ENCODE peak calls at places on chromosomes 7 and 10, in four cellular contexts. E is astrocyte of the spinal cord, N is fibroblast of the aortic adventitia, O is brain microvascular endothelial cell. K is an unnamed sample.

GRCh38 chr7:150990416-150991186 is at the start of gene NOS3:
- DNase-seq in E (no peak), N (no peak), O (no peak), K (no peak)

GRCh38 chr10:4338768-4339167 is 487.2 kb upstream of the AKR1E2 start:
- DNase-seq in E (no peak), N (no peak), O (no peak), K (no peak)

GRCh38 chr10:4214912-4215311 is 429.9 kb upstream of the KLF6 start:
- DNase-seq in E (no peak), N (no peak), O (no peak), K (no peak)

GRCh38 chr7:134022512-134022911 is 104.6 kb upstream of the LRGUK start:
- DNase-seq in E (no peak), N (peak), O (no peak), K (no peak)

GRCh38 chr7:43501881-43502280 is 81.0 kb upstream of the STK17A start:
- DNase-seq in E (peak), N (peak), O (peak), K (no peak)

GRCh38 chr7:892648-893593 is 16.6 kb downstream of the GET4 start:
- DNase-seq in E (no peak), N (no peak), O (no peak), K (no peak)

GRCh38 chr7:26649388-26649787 is 215.0 kb downstream of the SKAP2 start:
- DNase-seq in E (no peak), N (no peak), O (no peak), K (no peak)

GRCh38 chr10:26199841-26200240 is 16.7 kb upstream of the GAD2 start:
- DNase-seq in E (no peak), N (no peak), O (no peak), K (no peak)

GRCh38 chr10:71600856-71601255 is 118.7 kb downstream of the C10orf105 start:
- DNase-seq in E (peak), N (peak), O (peak), K (peak)

GRCh38 chr10:31413325-31413724 is 94.3 kb downstream of the ZEB1 start:
- DNase-seq in E (no peak), N (peak), O (peak), K (no peak)

DNA sequence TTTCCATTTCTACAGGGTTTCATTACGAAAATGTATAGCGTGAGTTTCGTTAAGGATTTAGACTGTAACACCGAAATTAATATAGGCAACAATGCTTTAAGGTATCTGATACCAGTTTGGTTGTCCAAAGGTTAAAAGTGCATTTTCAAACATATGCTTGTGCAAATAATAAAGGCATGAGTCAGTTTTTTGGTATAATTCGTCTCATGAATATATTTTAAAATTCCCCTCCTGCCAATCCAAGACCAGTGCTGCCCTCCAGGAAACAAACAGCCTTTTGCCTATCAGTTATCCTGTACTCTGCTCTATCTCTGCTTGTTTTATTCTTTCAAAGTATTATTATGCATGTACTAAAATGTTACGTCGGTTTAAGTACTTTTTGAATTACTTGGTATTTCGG is 2.0 kb downstream of the LCOR start:
- DNase-seq in E (peak), N (peak), O (no peak), K (no peak)
- H3K4me3 ChIP-seq in E (peak), N (peak), O (peak), K (peak)

GRCh38 chr7:91852263-91852741 is 28.2 kb downstream of the MTERF1 start:
- DNase-seq in E (no peak), N (peak), O (peak), K (no peak)
- TF ChIP-seq CTCF in E (peak), N (no peak), O (peak), K (peak)

GRCh38 chr10:66180651-66181318 is 745.1 kb upstream of the LRRTM3 start:
- DNase-seq in E (peak), N (peak), O (peak), K (peak)
- H3K4me3 ChIP-seq in E (no peak), N (no peak), O (no peak), K (no peak)

GRCh38 chr10:47408606-47409005 is 24.5 kb upstream of the ZNF488 start:
- DNase-seq in E (no peak), N (no peak), O (no peak), K (no peak)

GRCh38 chr10:47406548-47406869 is 22.4 kb upstream of the ZNF488 start:
- DNase-seq in E (no peak), N (no peak), O (no peak), K (no peak)

GRCh38 chr10:47405829-47406547 is 21.9 kb upstream of the ZNF488 start:
- DNase-seq in E (no peak), N (no peak), O (no peak), K (no peak)

GRCh38 chr10:47404937-47405336 is 20.8 kb upstream of the ZNF488 start:
- DNase-seq in E (no peak), N (no peak), O (no peak), K (no peak)

GRCh38 chr10:47406870-47407648 is 23.0 kb upstream of the ZNF488 start:
- DNase-seq in E (peak), N (peak), O (peak), K (no peak)
- TF ChIP-seq CTCF in E (no peak), N (no peak), O (peak), K (no peak)

DNA sequence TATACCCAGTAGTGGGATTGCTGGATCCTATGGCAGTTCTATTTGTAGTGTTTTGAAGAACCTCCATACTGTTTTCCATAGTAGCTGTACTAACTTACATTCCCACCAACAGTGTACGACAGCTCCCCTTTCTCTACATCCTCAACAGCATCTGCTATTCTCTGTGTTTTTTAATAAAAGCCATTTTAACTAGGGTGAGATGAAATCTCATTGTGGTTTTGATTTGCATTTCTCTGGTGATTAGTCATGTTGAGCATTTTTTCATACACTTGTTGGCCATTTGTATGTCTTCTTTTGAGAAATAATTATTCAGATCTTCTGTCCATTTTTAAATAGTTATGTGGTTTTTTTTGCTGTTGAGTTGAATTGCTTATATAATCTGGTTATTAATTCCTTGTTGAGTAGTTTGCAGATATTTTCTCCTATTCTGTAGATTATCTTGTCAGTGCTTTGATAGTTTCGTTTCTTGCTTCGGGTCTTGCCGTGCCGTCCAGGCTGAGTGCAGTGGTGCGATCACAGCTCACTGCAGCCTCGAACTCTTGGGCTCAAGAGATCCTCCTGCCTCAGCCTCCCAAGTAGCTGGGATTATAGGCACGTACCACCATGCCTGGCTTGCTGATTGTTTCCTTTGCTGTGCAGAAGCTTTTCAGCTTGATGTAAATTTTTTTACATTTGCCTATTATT is 12.0 kb downstream of the MTG1 start:
- DNase-seq in E (peak), N (peak), O (no peak), K (peak)
- H3K4me3 ChIP-seq in E (no peak), N (no peak), O (no peak), K (no peak)

GRCh38 chr10:86334515-86335085 is 32.0 kb downstream of the GRID1 start:
- DNase-seq in E (no peak), N (no peak), O (no peak), K (no peak)
- TF ChIP-seq CTCF in E (no peak), N (no peak), O (no peak), K (no peak)

DNA sequence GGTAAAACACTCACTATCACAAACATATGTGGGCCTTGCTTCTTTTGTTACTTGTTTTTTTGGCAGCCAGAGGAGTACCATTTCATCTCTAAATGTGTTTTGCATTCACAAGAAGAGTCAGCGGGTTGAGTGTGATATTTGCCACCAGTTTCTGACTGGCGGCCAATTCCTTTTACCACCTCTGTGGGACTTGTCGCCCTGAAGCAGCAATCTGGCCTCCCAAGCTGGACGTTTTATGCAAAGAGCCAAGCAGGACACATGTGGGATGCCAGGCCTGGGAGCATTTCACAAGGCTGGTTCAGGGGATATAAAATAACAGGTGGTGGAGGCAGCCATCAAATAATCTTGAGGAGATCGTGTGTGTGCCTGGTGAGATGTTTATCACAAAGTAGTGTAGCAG is 61.8 kb upstream of the TRIL start:
- DNase-seq in E (no peak), N (no peak), O (no peak), K (no peak)
- H3K4me3 ChIP-seq in E (no peak), N (no peak), O (no peak), K (no peak)

K was measured in AG09309.